ENCODE peak calls at places on chromosomes 7 and 10, in six cellular contexts. H is HepG2, B is HCT116, Y is upper lobe of left lung, J is K562, W is GM12878. Q is an unnamed sample.

GRCh38 chr7:52311886-52312285 is 723.5 kb upstream of the POM121L12 start:
- ATAC-seq in H (no peak), B (no peak), Y (no peak), J (no peak), W (no peak), Q (no peak)

GRCh38 chr10:73246783-73247508 is at the start of gene DNAJC9:
- ATAC-seq in H (peak; percentile 90), B (peak; percentile 91), Y (peak; percentile 98), J (peak; percentile 87), W (peak; percentile 91), Q (peak; percentile 96)

GRCh38 chr10:90319188-90319914 is 538.5 kb downstream of the HTR7 start:
- ATAC-seq in H (no peak), B (peak; percentile 87), Y (no peak), J (no peak), W (peak; percentile 98), Q (no peak)

GRCh38 chr7:151549644-151550043 is 29.9 kb upstream of the RHEB start:
- ATAC-seq in H (no peak), B (no peak), Y (no peak), J (no peak), W (no peak), Q (no peak)

GRCh38 chr10:132308588-132309451 is 1.1 kb upstream of the STK32C start:
- ATAC-seq in H (no peak), B (no peak), Y (no peak), J (no peak), W (no peak), Q (peak; percentile 1)

GRCh38 chr10:23099816-23100215 is 4.4 kb downstream of the MSRB2 start:
- ATAC-seq in H (peak; percentile 73), B (no peak), Y (no peak), J (no peak), W (no peak), Q (no peak)

GRCh38 chr10:132229096-132229495 is 42.3 kb downstream of the DPYSL4 start:
- ATAC-seq in H (no peak), B (no peak), Y (no peak), J (no peak), W (no peak), Q (no peak)

GRCh38 chr10:90920986-90921643 is at the start of gene ANKRD1:
- ATAC-seq in H (peak; percentile 99), B (peak; percentile 96), Y (peak; percentile 69), J (no peak), W (no peak), Q (no peak)

GRCh38 chr10:122544493-122544892 is 16.1 kb upstream of the DMBT1 start:
- ATAC-seq in H (no peak), B (no peak), Y (peak; percentile 49), J (no peak), W (no peak), Q (no peak)

GRCh38 chr10:133048306-133048705 is 39.4 kb upstream of the ADGRA1 start:
- ATAC-seq in H (no peak), B (no peak), Y (no peak), J (no peak), W (no peak), Q (no peak)

GRCh38 chr10:68151453-68151852 is 42.2 kb downstream of the MYPN start:
- ATAC-seq in H (no peak), B (no peak), Y (no peak), J (no peak), W (no peak), Q (no peak)

GRCh38 chr10:68154211-68154497 is 44.9 kb downstream of the MYPN start:
- ATAC-seq in H (no peak), B (peak; percentile 9), Y (peak; percentile 52), J (no peak), W (peak; percentile 37), Q (peak; percentile 19)

GRCh38 chr10:68155615-68156205 is 46.4 kb downstream of the MYPN start:
- ATAC-seq in H (no peak), B (no peak), Y (no peak), J (no peak), W (no peak), Q (no peak)

GRCh38 chr10:68156373-68157185 is 47.3 kb downstream of the MYPN start:
- ATAC-seq in H (peak; percentile 67), B (peak; percentile 39), Y (peak; percentile 64), J (peak; percentile 90), W (peak; percentile 89), Q (peak; percentile 44)

GRCh38 chr10:68153473-68154210 is 44.4 kb downstream of the MYPN start:
- ATAC-seq in H (peak; percentile 84), B (peak; percentile 85), Y (peak; percentile 76), J (no peak), W (peak; percentile 40), Q (peak; percentile 76)
- TF ChIP-seq POLR2A in H (no peak), B (no peak), Y (no peak), J (no peak), W (no peak), Q (no peak)

GRCh38 chr7:73769481-73770001 is 529 bp downstream of the CLDN3 start:
- ATAC-seq in H (no peak), B (no peak), Y (no peak), J (no peak), W (no peak), Q (no peak)

GRCh38 chr7:73770860-73771665 is 993 bp upstream of the CLDN3 start:
- ATAC-seq in H (no peak), B (no peak), Y (no peak), J (no peak), W (no peak), Q (no peak)

GRCh38 chr7:73766556-73767229 is 3.4 kb downstream of the CLDN3 start:
- ATAC-seq in H (no peak), B (no peak), Y (no peak), J (no peak), W (no peak), Q (no peak)

GRCh38 chr7:73768661-73769480 is 1.2 kb downstream of the CLDN3 start:
- ATAC-seq in H (no peak), B (no peak), Y (no peak), J (no peak), W (no peak), Q (no peak)

GRCh38 chr7:73770002-73770859 is at the start of gene CLDN3:
- ATAC-seq in H (peak; percentile 68), B (peak; percentile 94), Y (peak; percentile 96), J (no peak), W (peak; percentile 54), Q (no peak)
- TF ChIP-seq POLR2AphosphoS5 in H (no peak), B (peak; percentile 86), Y (peak; percentile 6), J (no peak), W (no peak), Q (no peak)

GRCh38 chr10:100356067-100357017 is 9.3 kb downstream of the SCD start:
- ATAC-seq in H (no peak), B (no peak), Y (no peak), J (no peak), W (no peak), Q (no peak)

GRCh38 chr10:100355069-100355468 is 8.0 kb downstream of the SCD start:
- ATAC-seq in H (no peak), B (no peak), Y (no peak), J (no peak), W (no peak), Q (no peak)

GRCh38 chr10:100350914-100351485 is 4.0 kb downstream of the SCD start:
- ATAC-seq in H (no peak), B (no peak), Y (no peak), J (no peak), W (no peak), Q (no peak)

GRCh38 chr10:100357073-100357858 is 10.2 kb downstream of the SCD start:
- ATAC-seq in H (no peak), B (no peak), Y (no peak), J (no peak), W (no peak), Q (no peak)

DNA sequence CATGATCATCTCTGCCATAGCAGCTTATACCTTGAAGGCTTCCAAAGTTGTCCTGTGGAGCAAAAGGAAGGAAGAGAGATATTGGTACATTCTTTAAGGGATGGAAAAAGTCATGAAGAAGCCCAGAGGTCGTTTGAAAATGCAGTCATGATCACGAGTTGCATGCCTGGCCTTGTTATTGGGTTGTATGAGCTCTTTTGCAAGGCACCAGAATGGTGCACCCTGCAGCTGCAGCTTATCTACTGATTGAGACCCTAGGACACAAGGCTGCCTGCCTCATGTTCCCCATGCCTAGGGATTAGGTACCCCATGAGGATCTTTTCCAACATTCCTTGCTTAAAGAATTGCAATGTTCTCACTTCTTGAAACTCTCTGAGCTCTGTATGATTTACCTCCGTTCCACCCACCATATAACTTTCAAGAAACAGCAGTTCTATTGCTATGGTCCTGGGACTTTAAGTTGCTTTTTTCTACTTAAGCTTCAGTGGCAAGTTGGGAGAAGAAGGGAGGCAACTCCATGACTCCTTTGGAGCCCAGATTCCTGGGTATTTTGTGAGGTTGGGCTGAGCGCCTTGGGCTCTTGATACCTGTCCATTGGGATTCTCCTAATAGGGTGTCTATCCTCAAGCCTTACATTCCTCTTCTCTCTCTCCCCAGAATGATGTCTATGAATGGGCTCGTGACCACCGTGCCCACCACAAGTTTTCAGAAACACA is 6.9 kb downstream of the SCD start:
- ATAC-seq in H (no peak), B (no peak), Y (no peak), J (no peak), W (no peak), Q (no peak)
- TF ChIP-seq POLR2A in H (peak; percentile 33), B (no peak), Y (no peak), J (no peak), W (no peak), Q (no peak)

DNA sequence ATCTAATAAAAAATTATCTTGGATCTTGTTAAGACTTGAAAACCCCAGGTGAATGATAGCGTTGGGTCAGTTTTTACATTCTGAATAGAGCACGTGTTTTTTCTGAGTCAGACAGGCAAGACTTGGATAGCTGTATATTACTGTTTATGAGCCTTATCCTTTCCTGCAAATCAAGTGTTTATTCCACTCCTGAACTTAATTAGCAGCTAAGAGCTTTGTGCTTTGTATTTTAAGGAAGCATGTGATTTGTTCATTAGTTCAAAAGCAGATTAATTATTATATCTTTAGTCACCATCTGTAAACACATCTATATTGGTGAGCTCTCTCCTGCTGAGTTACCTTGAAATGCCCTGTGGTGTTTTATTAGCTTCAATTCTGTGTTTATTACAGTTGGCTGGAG is 98.6 kb upstream of the PRPS1L1 start:
- ATAC-seq in H (no peak), B (no peak), Y (no peak), J (no peak), W (no peak), Q (no peak)
- TF ChIP-seq POLR2AphosphoS5 in H (no peak), B (no peak), Y (no peak), J (no peak), W (no peak), Q (no peak)

GRCh38 chr10:3775671-3776551 is 9.1 kb downstream of the KLF6 start:
- ATAC-seq in H (peak; percentile 37), B (peak; percentile 68), Y (peak; percentile 65), J (peak; percentile 79), W (peak; percentile 47), Q (peak; percentile 40)

GRCh38 chr10:3772349-3773222 is 12.4 kb downstream of the KLF6 start:
- ATAC-seq in H (no peak), B (no peak), Y (no peak), J (no peak), W (no peak), Q (no peak)

GRCh38 chr10:3773465-3774017 is 11.5 kb downstream of the KLF6 start:
- ATAC-seq in H (no peak), B (no peak), Y (no peak), J (no peak), W (no peak), Q (no peak)

GRCh38 chr10:3774814-3775670 is 10.0 kb downstream of the KLF6 start:
- ATAC-seq in H (peak; percentile 21), B (peak; percentile 79), Y (peak; percentile 20), J (peak; percentile 83), W (peak; percentile 22), Q (peak; percentile 42)

GRCh38 chr10:3774018-3774813 is 10.8 kb downstream of the KLF6 start:
- ATAC-seq in H (peak; percentile 35), B (no peak), Y (peak; percentile 35), J (no peak), W (peak; percentile 4), Q (no peak)
- TF ChIP-seq POLR2A in H (peak; percentile 42), B (no peak), Y (no peak), J (no peak), W (peak; percentile 71), Q (no peak)